ENCODE peak calls at places on chromosome 9, in five cellular contexts. B, U, Q, M and O are unnamed samples.

GRCh38 chr9:38018964-38019602 is 49.9 kb downstream of the SHB start:
- DNase-seq in B (peak; percentile 56), M (peak; percentile 60), U (no peak), Q (no peak), O (peak; percentile 63)

GRCh38 chr9:94611638-94612068 is 18.0 kb upstream of the FBP2 start:
- DNase-seq in U (no peak), Q (no peak), B (no peak), M (no peak), O (no peak)

GRCh38 chr9:124238546-124239140 is 19.1 kb upstream of the NEK6 start:
- DNase-seq in U (no peak), B (no peak), Q (no peak), M (no peak), O (no peak)

GRCh38 chr9:129311638-129312037 is 133.6 kb upstream of the IER5L start:
- DNase-seq in M (no peak), B (no peak), U (no peak), Q (no peak), O (peak; percentile 12)

GRCh38 chr9:13902286-13902685 is 411.7 kb downstream of the NFIB start:
- DNase-seq in M (no peak), U (no peak), B (no peak), Q (no peak), O (no peak)

GRCh38 chr9:129989740-129990139 is 53.2 kb downstream of the FNBP1 start:
- DNase-seq in Q (no peak), U (no peak), B (no peak), M (no peak), O (peak; percentile 36)

GRCh38 chr9:119375892-119376291 is 6.7 kb upstream of the BRINP1 start:
- DNase-seq in U (no peak), M (no peak), B (no peak), Q (no peak), O (no peak)

GRCh38 chr9:26331223-26331622 is 561.4 kb downstream of the CAAP1 start:
- DNase-seq in Q (no peak), B (no peak), M (no peak), U (no peak), O (no peak)

GRCh38 chr9:4303002-4303401 is 3.1 kb upstream of the GLIS3 start:
- DNase-seq in M (no peak), U (no peak), B (no peak), Q (no peak), O (no peak)

GRCh38 chr9:6677803-6678202 is 32.3 kb upstream of the GLDC start:
- DNase-seq in U (no peak), Q (no peak), M (no peak), B (no peak), O (no peak)

GRCh38 chr9:114077162-114077837 is 800 bp downstream of the AMBP start:
- DNase-seq in Q (no peak), M (peak; percentile 66), B (no peak), U (no peak), O (peak; percentile 80)

GRCh38 chr9:83362341-83362995 is 175.7 kb downstream of the FRMD3 start:
- DNase-seq in Q (no peak), M (no peak), B (no peak), U (no peak), O (no peak)

GRCh38 chr9:114172981-114173833 is 17.9 kb downstream of the COL27A1 start:
- DNase-seq in Q (no peak), U (no peak), M (no peak), B (no peak), O (no peak)

GRCh38 chr9:95150903-95151302 is 166.6 kb downstream of the FANCC start:
- DNase-seq in M (no peak), U (no peak), B (no peak), Q (no peak), O (no peak)

GRCh38 chr9:86713456-86713855 is 233.8 kb downstream of the GAS1 start:
- DNase-seq in U (no peak), M (no peak), Q (no peak), B (no peak), O (no peak)

GRCh38 chr9:104776787-104777186 is 12.9 kb downstream of the NIPSNAP3B start:
- DNase-seq in Q (no peak), M (no peak), U (no peak), B (no peak), O (no peak)

GRCh38 chr9:69940668-69941067 is 103.0 kb upstream of the MAMDC2 start:
- DNase-seq in Q (no peak), M (no peak), U (no peak), B (no peak), O (no peak)

GRCh38 chr9:128943832-128944620 is 3.4 kb downstream of the DOLK start:
- DNase-seq in U (no peak), Q (no peak), M (no peak), B (no peak), O (no peak)